ENCODE peak calls at places on chromosome 18, in four cellular contexts. B, A, M and K are unnamed samples.

GRCh38 chr18:46174317-46175039 is 70.3 kb downstream of the HAUS1 start:
- DNase-seq in A (peak), M (peak), B (no peak), K (no peak)

GRCh38 chr18:74299746-74300145 is 8.0 kb upstream of the CYB5A start:
- DNase-seq in A (no peak), B (no peak), M (no peak), K (no peak)

GRCh38 chr18:49082714-49083688 is 132.2 kb upstream of the SMAD7 start:
- DNase-seq in A (no peak), M (no peak), B (no peak), K (no peak)

GRCh38 chr18:55300469-55301195 is 287.4 kb downstream of the TCF4 start:
- DNase-seq in B (no peak), A (no peak), M (no peak), K (no peak)

GRCh38 chr18:55586841-55587240 is 1.2 kb downstream of the TCF4 start:
- DNase-seq in A (no peak), B (no peak), M (no peak), K (no peak)

GRCh38 chr18:3872651-3873050 is 422.7 kb downstream of the TGIF1 start:
- DNase-seq in M (no peak), A (no peak), B (no peak), K (no peak)

GRCh38 chr18:59220164-59220783 is 316 bp downstream of the GRP start:
- DNase-seq in B (peak), M (no peak), A (peak), K (no peak)

GRCh38 chr18:61635901-61636528 is 256.8 kb downstream of the RNF152 start:
- DNase-seq in A (peak), M (no peak), B (no peak), K (no peak)

GRCh38 chr18:72867721-72868665 is at the start of gene NETO1:
- DNase-seq in M (no peak), B (no peak), A (no peak), K (no peak)

GRCh38 chr18:12478269-12479057 is 70.7 kb downstream of the PRELID3A start:
- DNase-seq in B (no peak), M (no peak), A (no peak), K (no peak)

GRCh38 chr18:22286576-22286975 is 117.2 kb downstream of the GATA6 start:
- DNase-seq in M (no peak), A (no peak), B (no peak), K (no peak)

GRCh38 chr18:74496508-74497307 is 545 bp downstream of the CNDP2 start:
- DNase-seq in M (no peak), A (peak), B (no peak), K (no peak)

GRCh38 chr18:26322892-26323653 is 96.8 kb downstream of the TAF4B start:
- DNase-seq in B (no peak), A (no peak), M (no peak), K (no peak)

GRCh38 chr18:56696966-56697365 is 45.8 kb downstream of the WDR7 start:
- DNase-seq in A (no peak), M (no peak), B (no peak), K (no peak)

GRCh38 chr18:3389977-3390376 is 60.0 kb upstream of the TGIF1 start:
- DNase-seq in A (no peak), B (no peak), M (no peak), K (no peak)